ENCODE peak calls at places on chromosome 9, in seven cellular contexts. T is amniotic epithelial cell; U is stomach; Z is uterus; Q is right cardiac atrium; J is activated CD8-positive, alpha-beta T cell treated with anti-CD3 and anti-CD28 coated beads for 36 hours; F is Right ventricle myocardium superior. R is an unnamed sample.

GRCh38 chr9:37381094-37381741 is 41.3 kb upstream of the GRHPR start:
- DNase-seq in T (no peak), Q (no peak), U (no peak), Z (no peak), F (no peak), J (no peak), R (no peak)

GRCh38 chr9:87685431-87685830 is 40.5 kb upstream of the CTSL start:
- DNase-seq in Q (no peak), F (no peak), Z (no peak), T (peak), J (no peak), U (no peak), R (no peak)

GRCh38 chr9:8857330-8858249 is 1058.0 kb upstream of the DMAC1 start:
- DNase-seq in T (peak), U (peak), J (peak), Z (peak), F (peak), Q (peak), R (no peak)

GRCh38 chr9:115849679-115850412 is 303.7 kb upstream of the PAPPA start:
- DNase-seq in Q (no peak), U (peak), F (no peak), Z (no peak), J (no peak), T (peak), R (peak)

GRCh38 chr9:19699757-19700156 is 89.1 kb downstream of the SLC24A2 start:
- DNase-seq in F (no peak), Q (no peak), Z (no peak), J (no peak), T (no peak), U (no peak), R (no peak)

GRCh38 chr9:15572200-15572599 is 19.4 kb downstream of the CCDC171 start:
- DNase-seq in U (no peak), Q (no peak), T (no peak), Z (no peak), J (no peak), F (no peak), R (no peak)

GRCh38 chr9:98295824-98296223 is 40.4 kb upstream of the TBC1D2 start:
- DNase-seq in Q (no peak), J (no peak), T (no peak), Z (no peak), U (no peak), F (no peak), R (no peak)

GRCh38 chr9:34279431-34279830 is 49.6 kb downstream of the KIF24 start:
- DNase-seq in Q (no peak), F (no peak), Z (peak), T (no peak), U (no peak), J (no peak), R (no peak)

GRCh38 chr9:37251452-37251851 is 131.1 kb downstream of the ZCCHC7 start:
- DNase-seq in Q (no peak), U (no peak), T (no peak), Z (no peak), J (no peak), F (no peak), R (no peak)

GRCh38 chr9:113619156-113619861 is 155.8 kb downstream of the RGS3 start:
- DNase-seq in Z (no peak), T (no peak), U (no peak), Q (no peak), F (no peak), J (no peak), R (no peak)

GRCh38 chr9:136720251-136720886 is 8.0 kb downstream of the DIPK1B start:
- DNase-seq in Z (no peak), U (no peak), F (peak), T (no peak), Q (peak), J (no peak), R (no peak)

GRCh38 chr9:928363-929042 is 48.0 kb upstream of the DMRT3 start:
- DNase-seq in Z (no peak), J (peak), U (no peak), T (no peak), F (no peak), Q (no peak), R (peak)

GRCh38 chr9:125495137-125496119 is 211.6 kb downstream of the MAPKAP1 start:
- DNase-seq in T (no peak), F (no peak), J (no peak), Z (no peak), U (no peak), Q (no peak), R (peak)

GRCh38 chr9:107733530-107733907 is 243.9 kb upstream of the KLF4 start:
- DNase-seq in T (peak), U (peak), J (no peak), Q (peak), F (peak), Z (peak), R (no peak)